ENCODE peak calls at places on chromosomes 4 and X, in seven cellular contexts. One of them, this sample, is unnamed. For H3K27me3, the result is how much of the 10 kb centered on the place peaks cover.

GRCh38 chrX:8548446-8548845 is 83.8 kb downstream of the VCX3B start:
- DNase-seq in tibial artery: no peak
- DNase-seq in upper lobe of right lung: no peak
- DNase-seq in SK-N-SH: no peak
- DNase-seq in breast epithelium: no peak
- DNase-seq in ovary: no peak
- DNase-seq in bronchial epithelial cell: peak
- DNase-seq in this sample: no peak

GRCh38 chr4:113821851-113822250 is 60.3 kb upstream of the CAMK2D start:
- DNase-seq in tibial artery: no peak
- DNase-seq in upper lobe of right lung: no peak
- DNase-seq in SK-N-SH: no peak
- DNase-seq in breast epithelium: no peak
- DNase-seq in ovary: no peak
- DNase-seq in bronchial epithelial cell: peak
- DNase-seq in this sample: no peak

GRCh38 chr4:165009493-165010227 is 22.1 kb upstream of the TRIM60 start:
- DNase-seq in tibial artery: no peak
- DNase-seq in upper lobe of right lung: no peak
- DNase-seq in SK-N-SH: no peak
- DNase-seq in breast epithelium: no peak
- DNase-seq in ovary: no peak
- DNase-seq in bronchial epithelial cell: no peak
- DNase-seq in this sample: no peak

GRCh38 chr4:30605616-30606015 is 114.6 kb upstream of the PCDH7 start:
- DNase-seq in tibial artery: no peak
- DNase-seq in upper lobe of right lung: no peak
- DNase-seq in SK-N-SH: no peak
- DNase-seq in breast epithelium: no peak
- DNase-seq in ovary: no peak
- DNase-seq in bronchial epithelial cell: no peak
- DNase-seq in this sample: no peak

GRCh38 chr4:95165926-95166524 is 382.7 kb downstream of the UNC5C start:
- DNase-seq in tibial artery: no peak
- DNase-seq in upper lobe of right lung: no peak
- DNase-seq in SK-N-SH: peak
- DNase-seq in breast epithelium: no peak
- DNase-seq in ovary: no peak
- DNase-seq in bronchial epithelial cell: peak
- DNase-seq in this sample: peak

GRCh38 chr4:80134936-80135701 is 62.1 kb upstream of the ANTXR2 start:
- DNase-seq in tibial artery: no peak
- DNase-seq in upper lobe of right lung: no peak
- DNase-seq in SK-N-SH: no peak
- DNase-seq in breast epithelium: no peak
- DNase-seq in ovary: no peak
- DNase-seq in bronchial epithelial cell: peak
- DNase-seq in this sample: no peak

GRCh38 chr4:122602277-122603142 is 18.4 kb downstream of the IL21 start:
- DNase-seq in tibial artery: no peak
- DNase-seq in upper lobe of right lung: no peak
- DNase-seq in SK-N-SH: peak
- DNase-seq in breast epithelium: no peak
- DNase-seq in ovary: no peak
- DNase-seq in bronchial epithelial cell: peak
- DNase-seq in this sample: peak

GRCh38 chrX:130994671-130995070 is 63.5 kb upstream of the ARHGAP36 start:
- DNase-seq in tibial artery: no peak
- DNase-seq in upper lobe of right lung: no peak
- DNase-seq in SK-N-SH: peak
- DNase-seq in breast epithelium: no peak
- DNase-seq in ovary: no peak
- DNase-seq in bronchial epithelial cell: no peak
- DNase-seq in this sample: peak

GRCh38 chr4:169030575-169030982 is 20.5 kb upstream of the CBR4 start:
- DNase-seq in tibial artery: no peak
- DNase-seq in upper lobe of right lung: no peak
- DNase-seq in SK-N-SH: no peak
- DNase-seq in breast epithelium: no peak
- DNase-seq in ovary: no peak
- DNase-seq in bronchial epithelial cell: no peak
- DNase-seq in this sample: peak

GRCh38 chrX:23554304-23554703 is 113.0 kb upstream of the PRDX4 start:
- DNase-seq in tibial artery: no peak
- DNase-seq in upper lobe of right lung: no peak
- DNase-seq in SK-N-SH: peak
- DNase-seq in breast epithelium: no peak
- DNase-seq in ovary: no peak
- DNase-seq in bronchial epithelial cell: peak
- DNase-seq in this sample: peak

GRCh38 chr4:22071749-22072148 is 123.2 kb upstream of the KCNIP4 start:
- DNase-seq in tibial artery: no peak
- DNase-seq in upper lobe of right lung: no peak
- DNase-seq in SK-N-SH: no peak
- DNase-seq in breast epithelium: no peak
- DNase-seq in ovary: no peak
- DNase-seq in bronchial epithelial cell: peak
- DNase-seq in this sample: peak

GRCh38 chr4:98908182-98908581 is 20.8 kb downstream of the EIF4E start:
- DNase-seq in tibial artery: no peak
- DNase-seq in upper lobe of right lung: no peak
- DNase-seq in SK-N-SH: no peak
- DNase-seq in breast epithelium: no peak
- DNase-seq in ovary: no peak
- DNase-seq in bronchial epithelial cell: peak
- DNase-seq in this sample: no peak

GRCh38 chr4:150242820-150243458 is 164.7 kb downstream of the DCLK2 start:
- DNase-seq in tibial artery: no peak
- DNase-seq in upper lobe of right lung: no peak
- DNase-seq in SK-N-SH: peak
- DNase-seq in breast epithelium: no peak
- DNase-seq in ovary: no peak
- DNase-seq in bronchial epithelial cell: peak
- DNase-seq in this sample: peak

GRCh38 chr4:108270466-108271450 is 102.0 kb upstream of the LEF1 start:
- DNase-seq in tibial artery: no peak
- DNase-seq in upper lobe of right lung: no peak
- DNase-seq in SK-N-SH: no peak
- DNase-seq in breast epithelium: no peak
- DNase-seq in ovary: no peak
- DNase-seq in bronchial epithelial cell: peak
- DNase-seq in this sample: peak

GRCh38 chrX:38514014-38514854 is 47.1 kb upstream of the TSPAN7 start:
- DNase-seq in tibial artery: no peak
- DNase-seq in upper lobe of right lung: no peak
- DNase-seq in SK-N-SH: no peak
- DNase-seq in breast epithelium: no peak
- DNase-seq in ovary: no peak
- DNase-seq in bronchial epithelial cell: no peak
- DNase-seq in this sample: no peak

GRCh38 chr4:40316782-40317635 is 18.1 kb upstream of the CHRNA9 start:
- DNase-seq in tibial artery: no peak
- DNase-seq in upper lobe of right lung: no peak
- DNase-seq in SK-N-SH: peak
- DNase-seq in breast epithelium: peak
- DNase-seq in ovary: peak
- DNase-seq in bronchial epithelial cell: peak
- DNase-seq in this sample: peak

GRCh38 chr4:157886650-157887049 is 286.2 kb downstream of the GASK1B start:
- DNase-seq in tibial artery: no peak
- DNase-seq in upper lobe of right lung: no peak
- DNase-seq in SK-N-SH: no peak
- DNase-seq in breast epithelium: no peak
- DNase-seq in ovary: no peak
- DNase-seq in bronchial epithelial cell: no peak
- DNase-seq in this sample: no peak

GRCh38 chr4:47945930-47946726 is 31.7 kb upstream of the NFXL1 start:
- DNase-seq in tibial artery: no peak
- DNase-seq in upper lobe of right lung: no peak
- DNase-seq in SK-N-SH: no peak
- DNase-seq in breast epithelium: no peak
- DNase-seq in ovary: no peak
- DNase-seq in bronchial epithelial cell: no peak
- DNase-seq in this sample: no peak

GRCh38 chrX:56763556-56764152 is 34.6 kb downstream of the NBDY start:
- DNase-seq in tibial artery: no peak
- DNase-seq in upper lobe of right lung: no peak
- DNase-seq in SK-N-SH: peak
- DNase-seq in breast epithelium: no peak
- DNase-seq in ovary: peak
- DNase-seq in bronchial epithelial cell: no peak
- DNase-seq in this sample: peak
- TF ChIP-seq CTCF in tibial artery: no peak
- TF ChIP-seq CTCF in upper lobe of right lung: no peak
- TF ChIP-seq CTCF in SK-N-SH: peak
- TF ChIP-seq CTCF in breast epithelium: peak
- TF ChIP-seq CTCF in ovary: no peak
- TF ChIP-seq CTCF in bronchial epithelial cell: no peak
- TF ChIP-seq CTCF in this sample: no peak

DNA sequence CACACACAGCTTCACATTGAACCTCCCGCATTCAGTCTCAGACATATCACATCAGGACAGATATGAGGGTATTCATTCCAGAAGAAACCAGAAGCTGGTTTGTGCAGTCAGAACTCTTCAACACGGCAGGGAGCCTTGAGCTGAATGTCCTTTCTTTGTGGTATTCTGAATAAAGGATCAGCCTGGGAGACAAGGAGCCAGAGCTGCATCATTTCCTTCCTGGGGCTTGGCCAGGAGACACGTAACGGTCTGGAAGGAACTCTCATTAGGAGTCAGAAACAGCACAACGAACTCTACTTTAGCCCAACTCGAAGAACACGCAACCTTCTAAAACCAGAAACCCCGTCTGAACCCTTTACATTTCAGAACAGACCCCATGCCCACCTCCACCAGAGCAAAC is 46.4 kb downstream of the KDR start:
- DNase-seq in tibial artery: peak
- DNase-seq in upper lobe of right lung: no peak
- DNase-seq in SK-N-SH: no peak
- DNase-seq in breast epithelium: no peak
- DNase-seq in ovary: no peak
- DNase-seq in bronchial epithelial cell: no peak
- DNase-seq in this sample: peak
- H3K4me3 ChIP-seq in tibial artery: no peak
- H3K4me3 ChIP-seq in upper lobe of right lung: no peak
- H3K4me3 ChIP-seq in SK-N-SH: no peak
- H3K4me3 ChIP-seq in breast epithelium: no peak
- H3K4me3 ChIP-seq in ovary: no peak
- H3K4me3 ChIP-seq in bronchial epithelial cell: no peak
- H3K4me3 ChIP-seq in this sample: no peak

DNA sequence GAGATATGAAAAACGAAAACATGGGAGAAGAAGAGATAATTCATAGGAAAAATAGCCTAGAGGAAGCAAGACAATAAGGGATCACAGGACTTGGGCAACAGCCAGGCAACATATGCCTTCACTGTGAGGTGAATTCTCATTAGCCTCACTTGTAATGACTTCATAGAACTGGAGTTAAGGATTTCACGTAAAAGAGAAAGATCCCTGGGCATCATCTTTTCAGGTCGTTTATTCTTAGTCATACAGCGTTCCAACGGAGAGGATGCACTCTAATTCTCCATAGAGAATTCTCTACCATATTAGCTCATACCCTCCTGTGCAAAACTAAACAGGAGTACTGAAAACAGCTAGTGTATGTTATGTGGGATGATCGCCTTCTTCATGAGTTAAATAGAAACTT is 1.4 kb downstream of the PRKG2 start:
- DNase-seq in tibial artery: no peak
- DNase-seq in upper lobe of right lung: no peak
- DNase-seq in SK-N-SH: no peak
- DNase-seq in breast epithelium: no peak
- DNase-seq in ovary: no peak
- DNase-seq in bronchial epithelial cell: no peak
- DNase-seq in this sample: no peak
- H3K27me3 ChIP-seq in tibial artery: under half
- H3K27me3 ChIP-seq in upper lobe of right lung: under half
- H3K27me3 ChIP-seq in SK-N-SH: under half
- H3K27me3 ChIP-seq in breast epithelium: under half
- H3K27me3 ChIP-seq in ovary: under half
- H3K27me3 ChIP-seq in bronchial epithelial cell: under half
- H3K27me3 ChIP-seq in this sample: under half

DNA sequence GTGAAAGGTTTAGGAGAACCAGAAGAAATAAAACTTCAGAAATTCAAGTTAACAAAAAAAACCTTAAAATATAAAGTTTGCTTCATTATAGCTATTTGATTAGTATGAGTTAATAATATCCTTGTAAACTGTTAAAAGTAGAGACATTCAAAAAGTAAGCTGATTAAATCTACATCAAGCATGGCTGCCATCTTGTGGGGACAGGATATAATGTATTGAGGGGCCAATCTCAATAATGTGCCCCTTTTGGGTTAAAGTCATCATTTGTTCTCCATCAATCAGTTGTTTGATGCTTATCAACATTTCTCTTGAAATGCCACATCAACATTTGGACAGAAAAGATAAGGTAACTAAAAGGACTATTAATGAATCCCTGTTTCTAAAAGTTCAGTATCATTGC is 4.6 kb upstream of the GRID2 start:
- DNase-seq in tibial artery: no peak
- DNase-seq in upper lobe of right lung: no peak
- DNase-seq in SK-N-SH: peak
- DNase-seq in breast epithelium: no peak
- DNase-seq in ovary: no peak
- DNase-seq in bronchial epithelial cell: peak
- DNase-seq in this sample: no peak
- TF ChIP-seq CTCF in tibial artery: no peak
- TF ChIP-seq CTCF in upper lobe of right lung: no peak
- TF ChIP-seq CTCF in SK-N-SH: peak
- TF ChIP-seq CTCF in breast epithelium: no peak
- TF ChIP-seq CTCF in ovary: no peak
- TF ChIP-seq CTCF in bronchial epithelial cell: peak
- TF ChIP-seq CTCF in this sample: peak

DNA sequence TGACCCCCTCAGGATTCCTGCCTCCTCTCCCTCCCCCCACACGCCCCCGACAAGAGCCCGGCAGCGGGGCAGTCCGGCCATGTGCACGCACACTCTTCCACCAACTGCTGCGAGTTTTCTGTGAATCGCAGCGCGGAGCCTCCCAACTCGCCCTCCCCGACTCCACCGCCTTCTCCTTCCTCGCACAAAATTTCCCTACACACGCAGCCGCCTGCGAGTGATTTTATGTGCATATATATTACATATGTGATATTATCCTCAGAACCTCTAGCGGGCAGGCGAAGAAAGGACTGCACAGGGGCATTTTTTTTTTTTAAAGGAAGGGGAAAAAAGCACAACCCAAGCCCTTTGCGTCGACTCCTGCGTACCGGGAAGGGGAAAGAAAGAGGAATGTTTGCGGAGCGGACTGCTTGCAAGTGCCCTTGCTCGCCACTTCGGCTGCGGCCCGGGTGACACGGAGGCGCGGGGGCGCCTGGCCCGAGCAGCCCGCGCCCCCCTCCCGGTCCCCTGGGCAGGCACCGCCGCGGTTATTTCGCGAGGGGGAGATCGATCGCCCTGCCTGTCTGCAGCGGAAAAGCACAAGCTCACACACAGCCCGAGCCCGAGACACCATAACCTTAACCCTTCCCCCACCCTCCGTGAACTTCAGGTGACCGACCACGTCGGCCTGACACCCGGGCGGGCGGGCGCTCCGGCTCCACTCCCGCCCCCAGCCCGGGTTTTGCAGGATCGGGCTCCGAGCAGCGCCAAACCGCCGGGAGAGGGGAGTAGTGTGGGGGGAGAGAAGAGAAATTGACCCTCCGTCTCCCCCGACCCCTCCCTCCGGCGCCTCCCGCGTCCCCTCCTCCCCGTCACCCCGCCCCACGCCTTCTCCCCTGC is 2.2 kb downstream of the ZNF827 start:
- DNase-seq in tibial artery: peak
- DNase-seq in upper lobe of right lung: peak
- DNase-seq in SK-N-SH: peak
- DNase-seq in breast epithelium: peak
- DNase-seq in ovary: peak
- DNase-seq in bronchial epithelial cell: peak
- DNase-seq in this sample: peak
- H3K4me3 ChIP-seq in tibial artery: peak
- H3K4me3 ChIP-seq in upper lobe of right lung: peak
- H3K4me3 ChIP-seq in SK-N-SH: peak
- H3K4me3 ChIP-seq in breast epithelium: peak
- H3K4me3 ChIP-seq in ovary: peak
- H3K4me3 ChIP-seq in bronchial epithelial cell: peak
- H3K4me3 ChIP-seq in this sample: peak